ENCODE peak calls at places on chromosome 1, in five cellular contexts. A, Z, D, W and E are unnamed samples.

GRCh38 chr1:51230501-51231078 is 5.5 kb upstream of the RNF11 start:
- DNase-seq in Z (no peak), D (no peak), A (no peak), W (no peak), E (no peak)

GRCh38 chr1:97192872-97193572 is 471.4 kb downstream of the PTBP2 start:
- DNase-seq in A (peak), W (peak), Z (no peak), D (no peak), E (no peak)

GRCh38 chr1:85219853-85220610 is 19.2 kb upstream of the SYDE2 start:
- DNase-seq in W (no peak), D (no peak), A (no peak), Z (no peak), E (no peak)

GRCh38 chr1:13224480-13225060 is 1.4 kb downstream of the PRAMEF18 start:
- DNase-seq in W (no peak), A (no peak), D (no peak), Z (no peak), E (no peak)

GRCh38 chr1:170010443-170010842 is 64.1 kb downstream of the KIFAP3 start:
- DNase-seq in A (peak), W (peak), D (no peak), Z (no peak), E (no peak)

GRCh38 chr1:28115267-28115666 is 26.9 kb upstream of the EYA3 start:
- DNase-seq in D (peak), A (no peak), Z (no peak), W (no peak), E (peak)

GRCh38 chr1:226223157-226223785 is at the start of gene MIXL1:
- DNase-seq in Z (no peak), A (no peak), W (no peak), D (no peak), E (no peak)

GRCh38 chr1:28126778-28127430 is 38.5 kb upstream of the EYA3 start:
- DNase-seq in Z (no peak), D (no peak), W (no peak), A (no peak), E (no peak)

GRCh38 chr1:178461104-178461503 is 35.7 kb downstream of the CLEC20A start:
- DNase-seq in D (no peak), A (no peak), Z (no peak), W (no peak), E (no peak)

GRCh38 chr1:110783292-110783918 is 89.5 kb upstream of the CD53 start:
- DNase-seq in Z (no peak), A (peak), D (peak), W (peak), E (peak)